ENCODE peak calls at places on chromosomes 7 and 10, in ten cellular contexts. R is CD8-positive, alpha-beta T cell; U is IMR-90; M is foreskin keratinocyte; S is A549; X is lung; C is breast epithelium; H is GM12878; Y is heart right ventricle; V is colonic mucosa. T is an unnamed sample.

GRCh38 chr7:23003505-23004246 is 10.3 kb downstream of the HYCC1 start:
- DNase-seq in R (no peak), U (peak), M (no peak), S (no peak), X (no peak), C (no peak), H (no peak), Y (no peak), V (no peak), T (no peak)

GRCh38 chr7:105896407-105896842 is 20.0 kb upstream of the ATXN7L1 start:
- DNase-seq in R (no peak), U (no peak), M (no peak), S (no peak), X (peak), C (no peak), H (no peak), Y (no peak), V (peak), T (no peak)

GRCh38 chr10:123807444-123808035 is 84.1 kb downstream of the CPXM2 start:
- DNase-seq in R (no peak), U (no peak), M (peak), S (no peak), X (peak), C (no peak), H (no peak), Y (no peak), V (peak), T (peak)

GRCh38 chr7:33837356-33837851 is 67.9 kb upstream of the BMPER start:
- DNase-seq in R (no peak), U (no peak), M (no peak), S (no peak), X (no peak), C (no peak), H (no peak), Y (no peak), V (peak), T (no peak)

GRCh38 chr10:99370993-99371392 is 41.8 kb downstream of the CNNM1 start:
- DNase-seq in R (no peak), U (peak), M (no peak), S (peak), X (no peak), C (no peak), H (no peak), Y (no peak), V (no peak), T (no peak)

GRCh38 chr10:119353438-119353837 is 146.1 kb downstream of the GRK5 start:
- DNase-seq in R (no peak), U (no peak), M (no peak), S (no peak), X (no peak), C (no peak), H (no peak), Y (no peak), V (no peak), T (no peak)

GRCh38 chr7:17773289-17773626 is 167.0 kb downstream of the SNX13 start:
- DNase-seq in R (no peak), U (peak), M (no peak), S (peak), X (no peak), C (no peak), H (no peak), Y (no peak), V (peak), T (no peak)

GRCh38 chr7:7639847-7640220 is 718 bp upstream of the UMAD1 start:
- DNase-seq in R (no peak), U (peak), M (no peak), S (peak), X (no peak), C (no peak), H (peak), Y (no peak), V (peak), T (no peak)

GRCh38 chr7:93972029-93972725 is 32.0 kb downstream of the BET1 start:
- DNase-seq in R (no peak), U (no peak), M (no peak), S (no peak), X (no peak), C (no peak), H (no peak), Y (no peak), V (no peak), T (no peak)

GRCh38 chr7:81195033-81195432 is 276.2 kb upstream of the SEMA3C start:
- DNase-seq in R (no peak), U (peak), M (peak), S (no peak), X (no peak), C (no peak), H (no peak), Y (no peak), V (no peak), T (no peak)

GRCh38 chr10:104680467-104681401 is 39.6 kb downstream of the SORCS3 start:
- DNase-seq in R (no peak), U (no peak), M (no peak), S (peak), X (no peak), C (no peak), H (no peak), Y (peak), V (peak), T (peak)

GRCh38 chr10:2980791-2981360 is 86.5 kb upstream of the PFKP start:
- DNase-seq in R (no peak), U (peak), M (peak), S (no peak), X (no peak), C (no peak), H (no peak), Y (no peak), V (peak), T (no peak)

GRCh38 chr7:1843921-1844335 is 173.9 kb downstream of the ELFN1 start:
- DNase-seq in R (no peak), U (no peak), M (no peak), S (no peak), X (no peak), C (no peak), H (no peak), Y (no peak), V (no peak), T (no peak)

GRCh38 chr7:5589819-5590595 is 166.4 kb upstream of the TNRC18 start:
- DNase-seq in R (no peak), U (no peak), M (no peak), S (no peak), X (no peak), C (no peak), H (no peak), Y (no peak), V (no peak), T (no peak)

GRCh38 chr7:141317033-141317585 is 234.1 kb upstream of the AGK start:
- DNase-seq in R (no peak), U (no peak), M (no peak), S (no peak), X (no peak), C (no peak), H (no peak), Y (no peak), V (no peak), T (no peak)

GRCh38 chr10:79139124-79139835 is 70.5 kb downstream of the ZMIZ1 start:
- DNase-seq in R (no peak), U (peak), M (no peak), S (no peak), X (peak), C (no peak), H (no peak), Y (peak), V (no peak), T (no peak)

GRCh38 chr10:110600487-110601101 is 33.1 kb downstream of the SMC3 start:
- DNase-seq in R (no peak), U (peak), M (no peak), S (peak), X (no peak), C (no peak), H (no peak), Y (no peak), V (no peak), T (no peak)

GRCh38 chr10:17023386-17024298 is 106.0 kb downstream of the CUBN start:
- DNase-seq in R (peak), U (peak), M (peak), S (peak), X (peak), C (peak), H (peak), Y (no peak), V (peak), T (no peak)

GRCh38 chr10:69866688-69867461 is 65.2 kb downstream of the COL13A1 start:
- DNase-seq in R (no peak), U (peak), M (no peak), S (no peak), X (no peak), C (peak), H (no peak), Y (peak), V (peak), T (no peak)

GRCh38 chr10:101301111-101301731 is 52.7 kb upstream of the BTRC start:
- DNase-seq in R (no peak), U (peak), M (peak), S (peak), X (no peak), C (no peak), H (no peak), Y (no peak), V (peak), T (no peak)

GRCh38 chr7:2821842-2822507 is 22.1 kb downstream of the GNA12 start:
- DNase-seq in R (no peak), U (peak), M (peak), S (no peak), X (no peak), C (no peak), H (no peak), Y (no peak), V (no peak), T (no peak)

GRCh38 chr10:33803248-33803647 is 468.8 kb upstream of the NRP1 start:
- DNase-seq in R (no peak), U (peak), M (peak), S (no peak), X (no peak), C (no peak), H (no peak), Y (no peak), V (no peak), T (no peak)

GRCh38 chr10:59135275-59135674 is 41.2 kb upstream of the PHYHIPL start:
- DNase-seq in R (no peak), U (no peak), M (no peak), S (no peak), X (no peak), C (no peak), H (no peak), Y (no peak), V (no peak), T (no peak)

GRCh38 chr7:46478046-46478445 is 557.0 kb upstream of the IGFBP3 start:
- DNase-seq in R (no peak), U (peak), M (no peak), S (no peak), X (no peak), C (no peak), H (no peak), Y (no peak), V (no peak), T (no peak)

GRCh38 chr7:102318482-102318971 is 31.9 kb downstream of the SH2B2 start:
- DNase-seq in R (no peak), U (peak), M (peak), S (peak), X (no peak), C (no peak), H (no peak), Y (peak), V (no peak), T (no peak)

GRCh38 chr10:7941576-7941975 is 112.9 kb upstream of the GATA3 start:
- DNase-seq in R (no peak), U (no peak), M (no peak), S (no peak), X (no peak), C (no peak), H (no peak), Y (no peak), V (no peak), T (no peak)

GRCh38 chr7:75905785-75906604 is 9.0 kb upstream of the POR start:
- DNase-seq in R (no peak), U (peak), M (peak), S (peak), X (peak), C (peak), H (no peak), Y (peak), V (peak), T (peak)

GRCh38 chr7:100627238-100627549 is 14.2 kb downstream of the TFR2 start:
- DNase-seq in R (no peak), U (no peak), M (no peak), S (no peak), X (no peak), C (no peak), H (no peak), Y (no peak), V (no peak), T (no peak)

GRCh38 chr7:100626530-100627237 is 14.3 kb downstream of the MOSPD3 start:
- DNase-seq in R (peak), U (peak), M (no peak), S (peak), X (peak), C (peak), H (peak), Y (peak), V (peak), T (peak)

GRCh38 chr7:100632951-100633717 is 8.2 kb downstream of the TFR2 start:
- DNase-seq in R (peak), U (peak), M (no peak), S (peak), X (peak), C (no peak), H (no peak), Y (peak), V (peak), T (no peak)

GRCh38 chr7:100629117-100629711 is 12.1 kb downstream of the TFR2 start:
- DNase-seq in R (no peak), U (no peak), M (no peak), S (peak), X (no peak), C (no peak), H (no peak), Y (no peak), V (no peak), T (no peak)

GRCh38 chr7:100630066-100630465 is 11.3 kb downstream of the TFR2 start:
- DNase-seq in R (no peak), U (no peak), M (no peak), S (no peak), X (no peak), C (no peak), H (no peak), Y (no peak), V (no peak), T (no peak)
- H3K27ac ChIP-seq in R (no peak), U (no peak), M (no peak), S (no peak), X (no peak), C (no peak), H (no peak), Y (no peak), V (no peak), T (no peak)

DNA sequence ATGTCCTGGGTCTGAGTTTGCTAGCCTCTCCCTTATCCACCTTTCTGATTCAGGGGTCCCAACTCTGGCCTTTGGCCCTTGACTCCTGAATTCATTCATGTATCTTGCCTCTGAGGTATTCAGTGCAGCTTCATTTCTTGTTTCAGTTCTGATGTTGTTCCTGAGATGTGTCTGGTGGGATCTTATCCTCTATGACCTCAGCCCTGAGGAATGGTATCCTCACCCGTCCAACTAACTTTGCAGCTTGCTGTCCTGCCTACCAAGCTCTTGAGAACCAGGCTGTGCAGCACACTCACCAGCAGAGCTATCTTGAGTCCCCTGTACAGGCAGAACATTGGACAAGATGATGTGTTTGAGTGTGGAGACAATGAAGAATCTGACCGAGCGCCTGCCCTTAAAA is 13.8 kb downstream of the SUFU start:
- DNase-seq in R (no peak), U (peak), M (no peak), S (no peak), X (no peak), C (no peak), H (no peak), Y (no peak), V (no peak), T (no peak)
- H3K27ac ChIP-seq in R (no peak), U (no peak), M (no peak), S (no peak), X (no peak), C (no peak), H (no peak), Y (no peak), V (no peak), T (no peak)

GRCh38 chr10:103649654-103650423 is 156.3 kb downstream of the NEURL1 start:
- DNase-seq in R (no peak), U (no peak), M (no peak), S (no peak), X (no peak), C (no peak), H (no peak), Y (peak), V (no peak), T (no peak)
- H3K27ac ChIP-seq in R (no peak), U (no peak), M (no peak), S (no peak), X (no peak), C (peak), H (no peak), Y (no peak), V (no peak), T (no peak)

GRCh38 chr7:132158841-132159240 is 417.4 kb downstream of the PLXNA4 start:
- DNase-seq in R (no peak), U (no peak), M (no peak), S (no peak), X (no peak), C (no peak), H (no peak), Y (no peak), V (no peak), T (no peak)

GRCh38 chr7:132162745-132163144 is 413.5 kb downstream of the PLXNA4 start:
- DNase-seq in R (no peak), U (no peak), M (no peak), S (no peak), X (no peak), C (no peak), H (no peak), Y (no peak), V (no peak), T (no peak)

GRCh38 chr7:132161976-132162375 is 414.3 kb downstream of the PLXNA4 start:
- DNase-seq in R (no peak), U (no peak), M (no peak), S (no peak), X (no peak), C (no peak), H (no peak), Y (no peak), V (no peak), T (no peak)

GRCh38 chr7:132160525-132161230 is 415.6 kb downstream of the PLXNA4 start:
- DNase-seq in R (no peak), U (no peak), M (no peak), S (no peak), X (no peak), C (no peak), H (no peak), Y (no peak), V (no peak), T (no peak)

DNA sequence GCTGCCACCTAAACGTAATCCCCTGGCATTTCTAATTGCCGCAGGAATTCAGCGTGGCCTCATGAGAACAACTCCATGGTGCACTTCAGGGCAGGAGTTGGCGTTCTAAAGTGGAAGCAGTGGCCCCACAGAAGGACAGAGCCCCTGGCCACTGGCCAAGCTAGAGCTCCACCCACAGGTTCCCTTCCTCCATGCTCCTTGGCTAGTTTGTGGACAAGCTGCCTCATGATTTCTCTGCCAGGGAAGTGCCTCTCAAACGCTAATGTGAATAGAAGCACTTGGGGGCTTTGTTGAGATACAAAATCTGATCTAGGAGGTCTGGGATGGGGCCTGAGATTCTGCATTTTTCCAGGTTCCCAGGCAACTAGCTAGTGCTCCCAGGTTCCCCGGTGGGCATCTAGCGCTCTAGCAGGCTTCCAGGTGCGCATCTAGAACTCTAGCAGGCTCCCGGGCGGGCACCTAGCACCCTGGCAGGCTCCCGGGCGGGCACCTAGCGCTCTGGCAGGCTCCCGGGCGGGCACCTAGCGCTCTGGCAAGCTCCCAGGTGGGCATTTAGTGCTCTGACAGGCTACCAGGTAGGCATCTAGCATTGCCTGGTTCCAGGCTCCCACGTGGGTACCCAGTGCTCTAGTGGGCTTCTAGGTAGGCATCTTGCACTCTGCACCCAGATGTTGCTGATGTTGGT is 414.9 kb downstream of the PLXNA4 start:
- DNase-seq in R (no peak), U (no peak), M (no peak), S (no peak), X (peak), C (peak), H (no peak), Y (peak), V (no peak), T (no peak)
- H3K27ac ChIP-seq in R (no peak), U (no peak), M (no peak), S (no peak), X (no peak), C (peak), H (no peak), Y (peak), V (no peak), T (no peak)

DNA sequence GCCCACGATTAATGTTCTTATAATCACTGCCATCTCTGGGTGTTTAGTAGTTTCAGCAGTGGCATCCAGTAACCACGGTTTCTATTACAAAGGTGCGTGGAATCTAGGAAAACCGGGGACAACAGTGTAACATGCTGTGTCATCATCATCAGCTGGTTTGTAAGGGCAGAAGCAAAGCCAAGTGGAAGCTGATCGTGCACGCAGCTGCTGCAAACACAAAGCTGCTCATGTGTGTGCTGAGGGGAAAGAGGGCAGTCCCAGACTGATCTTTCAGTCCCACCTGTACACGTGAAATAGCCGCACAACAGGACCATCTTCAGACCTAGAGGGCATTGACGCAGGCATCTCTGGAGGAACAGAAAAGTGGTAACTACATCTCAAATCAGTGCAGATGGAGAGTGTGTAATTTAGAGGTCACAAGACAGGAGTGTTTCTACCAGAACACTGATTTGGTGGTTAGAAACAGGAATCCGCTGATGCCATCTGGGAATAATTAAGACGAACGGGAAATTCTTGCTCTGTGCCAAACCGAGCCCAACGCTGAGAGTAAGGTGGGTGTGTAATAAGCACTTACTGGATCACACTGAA is 13.4 kb downstream of the ANKRD16 start:
- DNase-seq in R (no peak), U (peak), M (no peak), S (no peak), X (no peak), C (no peak), H (no peak), Y (no peak), V (no peak), T (no peak)
- H3K27ac ChIP-seq in R (no peak), U (no peak), M (no peak), S (no peak), X (no peak), C (peak), H (no peak), Y (no peak), V (no peak), T (peak)

GRCh38 chr7:157565981-157566630 is 229.3 kb downstream of the DNAJB6 start:
- DNase-seq in R (no peak), U (no peak), M (no peak), S (no peak), X (no peak), C (no peak), H (no peak), Y (no peak), V (no peak), T (no peak)
- H3K27ac ChIP-seq in R (no peak), U (no peak), M (no peak), S (no peak), X (no peak), C (no peak), H (no peak), Y (no peak), V (no peak), T (no peak)